ENCODE peak calls at places on chromosomes 2 and 18, in eight cellular contexts. G, J, X, E, M, Q, A and I are unnamed samples.

GRCh38 chr18:69161383-69162028 is 239.2 kb upstream of the DOK6 start:
- DNase-seq in X (peak; percentile 29), G (no peak), J (no peak), E (peak; percentile 63), M (no peak), Q (peak; percentile 61), A (no peak), I (no peak)

GRCh38 chr2:60352491-60353405 is 200.7 kb downstream of the BCL11A start:
- DNase-seq in Q (no peak), J (no peak), X (no peak), A (no peak), G (no peak), M (no peak), E (peak; percentile 42), I (no peak)

GRCh38 chr18:36811430-36811829 is 17.4 kb downstream of the TPGS2 start:
- DNase-seq in Q (peak; percentile 58), J (no peak), E (no peak), X (no peak), A (no peak), G (no peak), M (no peak), I (no peak)

GRCh38 chr18:25454728-25455127 is 102.8 kb upstream of the ZNF521 start:
- DNase-seq in E (no peak), X (no peak), Q (no peak), G (no peak), M (no peak), A (no peak), J (no peak), I (no peak)

GRCh38 chr18:57087985-57088384 is 58.9 kb upstream of the BOD1L2 start:
- DNase-seq in G (no peak), E (peak; percentile 55), Q (no peak), A (no peak), M (no peak), X (no peak), J (peak; percentile 11), I (no peak)

GRCh38 chr2:223464071-223464470 is 138.1 kb downstream of the SCG2 start:
- DNase-seq in X (peak; percentile 47), Q (peak; percentile 30), E (no peak), M (no peak), J (no peak), G (no peak), A (no peak), I (no peak)

GRCh38 chr2:147525724-147526489 is 318.9 kb upstream of the ACVR2A start:
- DNase-seq in Q (no peak), E (peak; percentile 22), A (no peak), M (no peak), J (no peak), G (no peak), X (no peak), I (peak; percentile 77)

GRCh38 chr2:236664131-236664530 is 94.5 kb downstream of the ACKR3 start:
- DNase-seq in E (no peak), X (no peak), A (no peak), Q (no peak), G (no peak), J (no peak), M (no peak), I (no peak)

GRCh38 chr2:55885129-55885943 is 38.2 kb downstream of the EFEMP1 start:
- DNase-seq in M (no peak), A (no peak), G (no peak), X (peak; percentile 99), E (no peak), J (peak; percentile 91), Q (peak; percentile 90), I (no peak)

GRCh38 chr2:205089958-205090357 is 544.7 kb downstream of the PARD3B start:
- DNase-seq in X (no peak), A (no peak), Q (no peak), G (no peak), M (no peak), J (no peak), E (no peak), I (no peak)

GRCh38 chr18:41490861-41491260 is 464.2 kb upstream of the PIK3C3 start:
- DNase-seq in Q (no peak), A (no peak), M (no peak), G (no peak), X (no peak), J (no peak), E (no peak), I (no peak)

GRCh38 chr2:223613017-223613950 is 11.1 kb upstream of the SCG2 start:
- DNase-seq in M (no peak), Q (peak; percentile 99), J (peak; percentile 98), E (peak; percentile 98), X (peak; percentile 99), G (no peak), A (no peak), I (peak; percentile 75)

GRCh38 chr2:104412384-104412783 is 441.5 kb upstream of the POU3F3 start:
- DNase-seq in G (no peak), E (no peak), J (peak; percentile 3), X (peak; percentile 31), M (peak; percentile 71), Q (peak; percentile 40), A (no peak), I (peak; percentile 45)

GRCh38 chr2:117335967-117336366 is 478.5 kb upstream of the DDX18 start:
- DNase-seq in M (no peak), A (no peak), E (no peak), G (no peak), Q (no peak), J (no peak), X (no peak), I (no peak)

GRCh38 chr2:148221926-148222325 is 201.0 kb downstream of the MBD5 start:
- DNase-seq in X (no peak), M (no peak), J (no peak), A (no peak), G (no peak), Q (no peak), E (no peak), I (no peak)

GRCh38 chr2:119225084-119225864 is 1.6 kb downstream of the STEAP3 start:
- DNase-seq in X (no peak), M (peak; percentile 64), A (no peak), Q (no peak), E (no peak), J (peak; percentile 19), G (no peak), I (peak; percentile 44)

GRCh38 chr2:217746741-217747287 is 256.0 kb downstream of the TNS1 start:
- DNase-seq in X (no peak), M (no peak), G (no peak), E (peak; percentile 19), J (peak; percentile 5), Q (peak; percentile 34), A (no peak), I (no peak)

GRCh38 chr2:127570282-127571250 is 35.1 kb downstream of the MYO7B start:
- DNase-seq in J (peak; percentile 32), X (peak; percentile 14), G (no peak), M (peak; percentile 40), E (peak; percentile 55), Q (peak; percentile 60), A (no peak), I (peak; percentile 16)

GRCh38 chr2:43018179-43019024 is 208.0 kb downstream of the ZFP36L2 start:
- DNase-seq in A (no peak), E (no peak), G (no peak), M (peak; percentile 84), Q (peak; percentile 89), J (no peak), X (no peak), I (peak; percentile 92)

GRCh38 chr2:164456599-164456998 is 164.7 kb downstream of the GRB14 start:
- DNase-seq in E (no peak), X (peak; percentile 57), M (no peak), G (peak; percentile 15), Q (no peak), A (no peak), J (no peak), I (peak; percentile 48)

GRCh38 chr18:55587341-55588000 is 521 bp downstream of the TCF4 start:
- DNase-seq in J (peak; percentile 51), X (peak; percentile 56), G (peak; percentile 42), A (no peak), E (no peak), Q (peak; percentile 60), M (no peak), I (no peak)

GRCh38 chr2:47072018-47072691 is 83.0 kb downstream of the STPG4 start:
- DNase-seq in X (peak; percentile 91), A (no peak), E (peak; percentile 76), G (no peak), M (no peak), J (no peak), Q (peak; percentile 99), I (peak; percentile 57)